ENCODE peak calls at places on chromosomes 5 and 9, in four cellular contexts. One of them, this sample, is unnamed.

GRCh38 chr5:32308951-32309350 is 3.8 kb downstream of the MTMR12 start:
- DNase-seq in GM12878: no peak
- DNase-seq in K562: no peak
- DNase-seq in HepG2: no peak
- DNase-seq in this sample: no peak

GRCh38 chr9:127311239-127311741 is 46.7 kb downstream of the GARNL3 start:
- DNase-seq in HepG2: peak
- DNase-seq in GM12878: no peak
- DNase-seq in K562: peak
- DNase-seq in this sample: no peak

GRCh38 chr9:82606761-82607382 is 456.1 kb downstream of the RASEF start:
- DNase-seq in K562: no peak
- DNase-seq in HepG2: peak
- DNase-seq in GM12878: peak
- DNase-seq in this sample: peak

GRCh38 chr5:43889238-43889637 is 286.3 kb downstream of the NNT start:
- DNase-seq in GM12878: no peak
- DNase-seq in K562: no peak
- DNase-seq in HepG2: no peak
- DNase-seq in this sample: no peak

GRCh38 chr9:8366161-8366926 is 566.8 kb upstream of the DMAC1 start:
- DNase-seq in K562: no peak
- DNase-seq in HepG2: no peak
- DNase-seq in GM12878: no peak
- DNase-seq in this sample: no peak

GRCh38 chr5:68169898-68170297 is 45.7 kb upstream of the PIK3R1 start:
- DNase-seq in K562: no peak
- DNase-seq in GM12878: no peak
- DNase-seq in HepG2: no peak
- DNase-seq in this sample: no peak

GRCh38 chr5:134236208-134236761 is 10.4 kb upstream of the PPP2CA start:
- DNase-seq in HepG2: no peak
- DNase-seq in K562: no peak
- DNase-seq in GM12878: no peak
- DNase-seq in this sample: no peak

GRCh38 chr9:119304566-119304965 is 64.7 kb downstream of the BRINP1 start:
- DNase-seq in GM12878: no peak
- DNase-seq in HepG2: no peak
- DNase-seq in K562: no peak
- DNase-seq in this sample: no peak

GRCh38 chr5:175873090-175873454 is 1.7 kb downstream of the CPLX2 start:
- DNase-seq in K562: peak
- DNase-seq in GM12878: no peak
- DNase-seq in HepG2: peak
- DNase-seq in this sample: peak

GRCh38 chr5:108642170-108642906 is 105.4 kb upstream of the FER start:
- DNase-seq in HepG2: peak
- DNase-seq in K562: peak
- DNase-seq in GM12878: peak
- DNase-seq in this sample: peak

GRCh38 chr9:37542895-37543294 is 33.3 kb downstream of the FBXO10 start:
- DNase-seq in GM12878: no peak
- DNase-seq in K562: no peak
- DNase-seq in HepG2: no peak
- DNase-seq in this sample: no peak

GRCh38 chr9:104895572-104895971 is 32.4 kb downstream of the ABCA1 start:
- DNase-seq in HepG2: no peak
- DNase-seq in K562: no peak
- DNase-seq in GM12878: no peak
- DNase-seq in this sample: no peak

GRCh38 chr9:33628865-33629410 is 104.9 kb downstream of the ANKRD18B start:
- DNase-seq in K562: no peak
- DNase-seq in GM12878: no peak
- DNase-seq in HepG2: no peak
- DNase-seq in this sample: no peak

GRCh38 chr5:1040571-1040970 is 32.0 kb downstream of the NKD2 start:
- DNase-seq in GM12878: no peak
- DNase-seq in HepG2: no peak
- DNase-seq in K562: no peak
- DNase-seq in this sample: no peak

GRCh38 chr5:82717734-82718133 is 359.5 kb downstream of the TMEM167A start:
- DNase-seq in HepG2: no peak
- DNase-seq in GM12878: no peak
- DNase-seq in K562: no peak
- DNase-seq in this sample: no peak

GRCh38 chr5:88244686-88245085 is 24.0 kb downstream of the TMEM161B start:
- DNase-seq in GM12878: no peak
- DNase-seq in HepG2: no peak
- DNase-seq in K562: no peak
- DNase-seq in this sample: no peak

GRCh38 chr9:35776018-35776417 is 15.4 kb upstream of the NPR2 start:
- DNase-seq in GM12878: no peak
- DNase-seq in K562: no peak
- DNase-seq in HepG2: no peak
- DNase-seq in this sample: no peak

GRCh38 chr9:131651599-131651998 is 88.3 kb downstream of the RAPGEF1 start:
- DNase-seq in HepG2: peak
- DNase-seq in K562: no peak
- DNase-seq in GM12878: no peak
- DNase-seq in this sample: no peak

GRCh38 chr9:89779816-89780215 is 175.0 kb downstream of the GADD45G start:
- DNase-seq in K562: no peak
- DNase-seq in HepG2: no peak
- DNase-seq in GM12878: no peak
- DNase-seq in this sample: no peak

GRCh38 chr9:93601666-93602065 is 25.3 kb downstream of the PHF2 start:
- DNase-seq in HepG2: no peak
- DNase-seq in GM12878: no peak
- DNase-seq in K562: no peak
- DNase-seq in this sample: no peak

GRCh38 chr5:174413520-174414314 is 310.7 kb upstream of the MSX2 start:
- DNase-seq in GM12878: no peak
- DNase-seq in K562: no peak
- DNase-seq in HepG2: no peak
- DNase-seq in this sample: no peak

GRCh38 chr5:14183187-14183939 is 40.2 kb downstream of the TRIO start:
- DNase-seq in GM12878: no peak
- DNase-seq in K562: no peak
- DNase-seq in HepG2: no peak
- DNase-seq in this sample: no peak

GRCh38 chr9:104872959-104873850 is 54.8 kb downstream of the ABCA1 start:
- DNase-seq in K562: no peak
- DNase-seq in GM12878: no peak
- DNase-seq in HepG2: peak
- DNase-seq in this sample: peak

GRCh38 chr9:87109851-87110250 is 162.5 kb upstream of the GAS1 start:
- DNase-seq in HepG2: no peak
- DNase-seq in K562: no peak
- DNase-seq in GM12878: no peak
- DNase-seq in this sample: no peak

GRCh38 chr5:9440517-9440916 is 105.4 kb downstream of the SEMA5A start:
- DNase-seq in K562: no peak
- DNase-seq in GM12878: no peak
- DNase-seq in HepG2: no peak
- DNase-seq in this sample: no peak

GRCh38 chr9:78860806-78861475 is 564.0 kb downstream of the PSAT1 start:
- DNase-seq in GM12878: no peak
- DNase-seq in HepG2: no peak
- DNase-seq in K562: no peak
- DNase-seq in this sample: no peak

GRCh38 chr9:110745656-110746055 is 77.1 kb downstream of the MUSK start:
- DNase-seq in HepG2: no peak
- DNase-seq in K562: no peak
- DNase-seq in GM12878: no peak
- DNase-seq in this sample: no peak

GRCh38 chr5:132458226-132458560 is 32.4 kb downstream of the IRF1 start:
- DNase-seq in HepG2: no peak
- DNase-seq in K562: no peak
- DNase-seq in GM12878: no peak
- DNase-seq in this sample: no peak

GRCh38 chr9:137422668-137423000 is 328 bp downstream of the EXD3 start:
- DNase-seq in K562: peak
- DNase-seq in HepG2: no peak
- DNase-seq in GM12878: no peak
- DNase-seq in this sample: peak

GRCh38 chr9:96156578-96156977 is 145.4 kb downstream of the HSD17B3 start:
- DNase-seq in HepG2: no peak
- DNase-seq in GM12878: no peak
- DNase-seq in K562: no peak
- DNase-seq in this sample: no peak

GRCh38 chr5:42819745-42820144 is 8.1 kb upstream of the SELENOP start:
- DNase-seq in K562: no peak
- DNase-seq in HepG2: no peak
- DNase-seq in GM12878: no peak
- DNase-seq in this sample: no peak

GRCh38 chr5:415928-416635 is 26.9 kb upstream of the EXOC3 start:
- DNase-seq in HepG2: peak
- DNase-seq in K562: no peak
- DNase-seq in GM12878: no peak
- DNase-seq in this sample: no peak

GRCh38 chr5:6419340-6419852 is 29.3 kb upstream of the UBE2QL1 start:
- DNase-seq in GM12878: no peak
- DNase-seq in HepG2: no peak
- DNase-seq in K562: no peak
- DNase-seq in this sample: no peak

GRCh38 chr5:159337291-159337974 is 7.1 kb upstream of the IL12B start:
- DNase-seq in HepG2: no peak
- DNase-seq in K562: no peak
- DNase-seq in GM12878: no peak
- DNase-seq in this sample: no peak

GRCh38 chr5:96088676-96089075 is 127.0 kb upstream of the ELL2 start:
- DNase-seq in GM12878: no peak
- DNase-seq in K562: no peak
- DNase-seq in HepG2: no peak
- DNase-seq in this sample: peak

DNA sequence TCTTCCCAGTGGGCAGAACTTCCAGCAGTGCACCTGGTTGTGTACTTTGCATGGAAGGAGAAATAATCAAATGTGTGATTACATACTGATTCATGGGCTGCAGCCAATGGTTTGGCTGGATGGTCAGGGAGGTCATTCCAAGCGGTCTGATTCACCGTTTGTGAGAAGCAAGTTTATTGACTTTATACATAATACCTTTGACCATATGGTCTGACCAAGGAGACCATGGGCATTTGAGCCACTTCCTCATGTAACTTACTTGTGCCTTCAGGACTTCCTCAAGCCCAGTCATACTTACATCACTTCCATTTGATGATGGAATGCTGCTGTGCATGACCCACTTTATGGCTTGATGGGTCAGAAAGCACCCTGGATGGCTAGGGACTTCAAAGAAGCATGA is 41.1 kb downstream of the DAP start:
- DNase-seq in K562: no peak
- DNase-seq in GM12878: no peak
- DNase-seq in HepG2: no peak
- DNase-seq in this sample: no peak
- TF ChIP-seq NFIC in K562: no peak
- TF ChIP-seq NFIC in GM12878: no peak
- TF ChIP-seq NFIC in HepG2: no peak
- TF ChIP-seq NFIC in this sample: peak

GRCh38 chr5:131225282-131225974 is 38.4 kb upstream of the CDC42SE2 start:
- DNase-seq in GM12878: no peak
- DNase-seq in HepG2: no peak
- DNase-seq in K562: no peak
- DNase-seq in this sample: no peak

GRCh38 chr5:131226899-131227298 is 37.0 kb upstream of the CDC42SE2 start:
- DNase-seq in K562: no peak
- DNase-seq in HepG2: no peak
- DNase-seq in GM12878: no peak
- DNase-seq in this sample: no peak

GRCh38 chr5:131222731-131223130 is 41.1 kb upstream of the CDC42SE2 start:
- DNase-seq in HepG2: no peak
- DNase-seq in K562: no peak
- DNase-seq in GM12878: no peak
- DNase-seq in this sample: no peak

GRCh38 chr5:131223751-131224386 is 40.0 kb upstream of the CDC42SE2 start:
- DNase-seq in GM12878: no peak
- DNase-seq in K562: no peak
- DNase-seq in HepG2: no peak
- DNase-seq in this sample: no peak

DNA sequence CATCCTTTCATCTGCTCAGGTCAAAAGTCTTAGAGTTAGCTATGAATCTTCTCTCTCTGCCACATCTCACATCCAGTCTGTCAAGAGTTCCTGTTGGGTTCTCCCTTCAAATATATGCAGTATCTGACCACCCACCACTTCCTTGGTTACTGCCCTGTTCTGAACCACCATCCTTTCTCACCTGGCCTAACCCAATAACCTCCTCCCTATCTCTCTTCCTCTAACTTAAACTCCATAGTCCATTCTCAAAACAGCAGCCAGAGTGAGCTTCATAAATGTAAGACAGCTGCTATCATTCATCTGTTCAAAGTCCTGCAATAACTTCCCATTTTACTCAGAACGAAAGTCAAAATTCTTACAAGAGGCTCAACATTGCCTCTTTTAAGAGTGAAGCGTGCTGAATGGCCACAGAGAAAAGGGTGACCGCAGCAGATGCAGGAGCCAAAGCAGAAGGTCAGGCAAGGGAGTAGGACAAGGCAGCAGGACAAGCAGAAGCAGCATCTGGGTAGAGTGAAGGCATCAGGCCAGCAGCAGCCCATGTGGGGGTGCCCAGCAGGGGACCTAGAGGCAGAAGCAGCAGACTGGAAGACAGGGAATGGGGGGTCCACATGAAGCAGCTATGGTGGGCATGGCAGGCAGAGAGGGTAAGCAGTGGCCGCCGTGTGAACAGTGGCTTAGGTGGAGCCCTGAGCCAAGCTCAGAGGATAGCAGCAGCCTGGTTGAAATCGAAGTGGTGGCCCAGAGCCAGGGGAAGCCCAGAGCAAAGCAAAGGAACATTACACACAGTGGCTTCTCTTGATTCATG is 39.3 kb upstream of the CDC42SE2 start:
- DNase-seq in GM12878: peak
- DNase-seq in HepG2: no peak
- DNase-seq in K562: no peak
- DNase-seq in this sample: no peak
- TF ChIP-seq NFIC in GM12878: peak
- TF ChIP-seq NFIC in HepG2: no peak
- TF ChIP-seq NFIC in K562: no peak
- TF ChIP-seq NFIC in this sample: no peak

DNA sequence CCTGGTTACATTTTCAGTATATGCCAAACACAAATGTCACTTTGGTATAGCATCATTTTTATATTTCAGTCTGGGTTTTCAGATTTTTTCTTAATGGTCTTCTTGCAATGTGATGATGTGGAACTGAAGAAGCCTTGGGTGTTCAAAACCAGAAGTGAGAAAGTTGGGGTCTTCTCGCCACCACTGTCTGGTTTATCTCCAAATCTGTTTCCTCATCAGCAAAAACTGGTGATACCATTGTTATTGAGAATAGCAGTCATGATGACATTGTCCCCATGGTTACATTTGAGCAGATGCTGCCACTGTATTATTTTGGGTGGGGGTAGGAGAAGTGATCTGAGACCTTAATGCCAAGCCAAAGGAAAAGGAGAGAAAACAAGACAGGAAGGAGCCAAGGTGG is 85.9 kb upstream of the MAP3K1 start:
- DNase-seq in GM12878: no peak
- DNase-seq in K562: no peak
- DNase-seq in HepG2: no peak
- DNase-seq in this sample: no peak
- TF ChIP-seq NFIC in GM12878: no peak
- TF ChIP-seq NFIC in K562: no peak
- TF ChIP-seq NFIC in HepG2: no peak
- TF ChIP-seq NFIC in this sample: no peak

GRCh38 chr9:98226516-98226915 is 28.9 kb downstream of the TBC1D2 start:
- DNase-seq in K562: no peak
- DNase-seq in GM12878: no peak
- DNase-seq in HepG2: peak
- DNase-seq in this sample: no peak
- TF ChIP-seq NFIC in K562: no peak
- TF ChIP-seq NFIC in GM12878: no peak
- TF ChIP-seq NFIC in HepG2: peak
- TF ChIP-seq NFIC in this sample: no peak